ENCODE peak calls at places on chromosomes 4 and X, in five cellular contexts. One of them, this sample, is unnamed.

GRCh38 chr4:37803348-37803973 is 23.0 kb upstream of the PGM2 start:
- DNase-seq in T-cell: no peak
- DNase-seq in T-helper 2 cell: no peak
- DNase-seq in D341Med: no peak
- DNase-seq in AG04450: no peak
- DNase-seq in this sample: peak; percentile 29

GRCh38 chrX:44937606-44938005 is 64.6 kb downstream of the KDM6A start:
- DNase-seq in T-cell: no peak
- DNase-seq in T-helper 2 cell: no peak
- DNase-seq in D341Med: no peak
- DNase-seq in AG04450: no peak
- DNase-seq in this sample: no peak

GRCh38 chrX:134679226-134679625 is 21.0 kb upstream of the PLAC1 start:
- DNase-seq in T-cell: no peak
- DNase-seq in T-helper 2 cell: no peak
- DNase-seq in D341Med: no peak
- DNase-seq in AG04450: no peak
- DNase-seq in this sample: no peak

GRCh38 chrX:118644378-118644777 is 83.0 kb upstream of the IL13RA1 start:
- DNase-seq in T-cell: no peak
- DNase-seq in T-helper 2 cell: no peak
- DNase-seq in D341Med: no peak
- DNase-seq in AG04450: no peak
- DNase-seq in this sample: no peak

GRCh38 chr4:140243345-140243753 is 89.4 kb upstream of the MAML3 start:
- DNase-seq in T-cell: no peak
- DNase-seq in T-helper 2 cell: no peak
- DNase-seq in D341Med: no peak
- DNase-seq in AG04450: no peak
- DNase-seq in this sample: no peak

GRCh38 chr4:26787461-26788340 is 72.9 kb upstream of the STIM2 start:
- DNase-seq in T-cell: peak; percentile 27
- DNase-seq in T-helper 2 cell: no peak
- DNase-seq in D341Med: peak; percentile 81
- DNase-seq in AG04450: no peak
- DNase-seq in this sample: no peak

GRCh38 chrX:15848576-15848975 is 6.0 kb downstream of the AP1S2 start:
- DNase-seq in T-cell: no peak
- DNase-seq in T-helper 2 cell: no peak
- DNase-seq in D341Med: no peak
- DNase-seq in AG04450: no peak
- DNase-seq in this sample: no peak

GRCh38 chrX:123450217-123450616 is 266.1 kb downstream of the GRIA3 start:
- DNase-seq in T-cell: no peak
- DNase-seq in T-helper 2 cell: no peak
- DNase-seq in D341Med: peak; percentile 9
- DNase-seq in AG04450: no peak
- DNase-seq in this sample: no peak

GRCh38 chrX:12013220-12013619 is 125.1 kb upstream of the FRMPD4 start:
- DNase-seq in T-cell: no peak
- DNase-seq in T-helper 2 cell: no peak
- DNase-seq in D341Med: no peak
- DNase-seq in AG04450: peak; percentile 13
- DNase-seq in this sample: no peak

GRCh38 chrX:27008486-27008885 is 454.7 kb downstream of the PPP4R3C start:
- DNase-seq in T-cell: no peak
- DNase-seq in T-helper 2 cell: no peak
- DNase-seq in D341Med: peak; percentile 27
- DNase-seq in AG04450: no peak
- DNase-seq in this sample: no peak

This sample was measured in effector memory CD8-positive, alpha-beta T cell.